ENCODE peak calls at places on chromosomes 16 and 17, in five cellular contexts. Q is neural crest cell, B is psoas muscle, A is A549, L is fibroblast of the aortic adventitia. G is an unnamed sample.

GRCh38 chr16:23374721-23375120 is 72.6 kb downstream of the SCNN1B start:
- DNase-seq in Q (no peak), B (no peak), A (no peak), L (no peak), G (no peak)

GRCh38 chr17:16381496-16381820 is 567 bp downstream of the UBB start:
- DNase-seq in Q (no peak), B (no peak), A (no peak), L (peak), G (no peak)

GRCh38 chr16:86923656-86924055 is 345.3 kb downstream of the FOXL1 start:
- DNase-seq in Q (no peak), B (no peak), A (no peak), L (no peak), G (no peak)

GRCh38 chr17:82577300-82577699 is 57.8 kb downstream of the FOXK2 start:
- DNase-seq in Q (no peak), B (no peak), A (no peak), L (no peak), G (no peak)

GRCh38 chr16:49745434-49745833 is 110.5 kb downstream of the ZNF423 start:
- DNase-seq in Q (no peak), B (no peak), A (no peak), L (no peak), G (no peak)

GRCh38 chr17:68197997-68198930 is 49.6 kb upstream of the AMZ2 start:
- DNase-seq in Q (no peak), B (no peak), A (peak), L (no peak), G (no peak)

GRCh38 chr17:77364941-77365583 is 224.3 kb downstream of the SEC14L1 start:
- DNase-seq in Q (no peak), B (no peak), A (no peak), L (no peak), G (no peak)

GRCh38 chr16:74740795-74741304 is 33.8 kb downstream of the FA2H start:
- DNase-seq in Q (no peak), B (peak), A (peak), L (peak), G (no peak)

GRCh38 chr17:74432484-74433391 is 850 bp downstream of the GPRC5C start:
- DNase-seq in Q (no peak), B (no peak), A (no peak), L (no peak), G (no peak)

GRCh38 chr16:49468611-49469322 is 95.2 kb downstream of the C16orf78 start:
- DNase-seq in Q (no peak), B (no peak), A (no peak), L (no peak), G (no peak)

GRCh38 chr17:82366749-82367148 is 4.8 kb upstream of the UTS2R start:
- DNase-seq in Q (no peak), B (no peak), A (no peak), L (no peak), G (no peak)

GRCh38 chr16:75726390-75726789 is at the start of gene CPHXL:
- DNase-seq in Q (no peak), B (no peak), A (no peak), L (no peak), G (no peak)

GRCh38 chr16:27181020-27181419 is 22.3 kb upstream of the KDM8 start:
- DNase-seq in Q (no peak), B (no peak), A (no peak), L (no peak), G (no peak)

GRCh38 chr16:84369938-84370627 is 1.7 kb downstream of the ATP2C2 start:
- DNase-seq in Q (no peak), B (no peak), A (no peak), L (no peak), G (no peak)

GRCh38 chr17:29155235-29155965 is 24.8 kb downstream of the MYO18A start:
- DNase-seq in Q (no peak), B (no peak), A (peak), L (peak), G (no peak)
- TF ChIP-seq CTCF in Q (no peak), B (no peak), A (no peak), L (no peak), G (no peak)

DNA sequence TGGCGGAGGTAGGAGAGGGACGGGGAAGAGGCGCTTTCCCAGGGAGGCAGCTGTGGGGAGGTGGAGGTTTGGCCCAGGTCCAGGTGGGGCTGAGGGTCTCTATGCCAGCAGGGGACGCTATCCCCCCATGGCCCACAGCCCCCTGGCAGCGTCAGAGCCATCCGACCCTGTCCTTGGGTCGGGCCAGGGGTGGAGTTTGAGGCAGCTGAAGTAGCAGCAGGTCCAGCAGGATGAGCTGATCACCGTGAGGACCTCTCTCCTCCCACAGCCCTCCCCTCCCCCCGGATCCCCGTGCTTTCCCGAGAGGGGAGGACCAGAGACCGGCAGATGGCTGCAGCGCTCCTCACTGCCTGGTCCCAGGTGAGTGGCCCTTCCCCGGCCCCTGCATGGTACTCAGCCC is 3.2 kb downstream of the ZNF205 start:
- DNase-seq in Q (no peak), B (no peak), A (no peak), L (no peak), G (peak)
- TF ChIP-seq CTCF in Q (no peak), B (no peak), A (no peak), L (no peak), G (no peak)

DNA sequence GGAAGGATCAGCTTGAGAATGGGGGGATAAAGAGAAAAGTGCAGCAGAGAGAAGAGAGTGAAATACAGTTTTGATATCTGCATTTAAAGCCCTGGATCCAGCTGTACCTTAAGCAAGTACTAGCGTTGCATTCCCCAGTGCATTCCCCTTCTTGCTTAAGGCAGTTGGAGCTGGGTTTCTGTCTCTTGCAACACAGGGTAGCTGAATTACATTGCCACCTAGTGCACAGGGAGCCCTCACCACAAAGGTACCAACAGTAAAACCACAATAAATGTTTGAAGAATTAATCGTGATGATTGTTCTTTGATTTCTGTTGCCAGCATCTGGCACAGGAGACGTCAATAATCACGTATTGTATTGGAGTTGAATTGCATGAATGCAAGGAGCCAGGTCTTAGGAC is 588.7 kb downstream of the RBFOX1 start:
- DNase-seq in Q (no peak), B (no peak), A (no peak), L (no peak), G (no peak)
- TF ChIP-seq CTCF in Q (no peak), B (no peak), A (no peak), L (no peak), G (peak)

GRCh38 chr17:36544049-36544319 is 735 bp upstream of the GGNBP2 start:
- DNase-seq in Q (no peak), B (no peak), A (peak), L (peak), G (no peak)
- TF ChIP-seq CTCF in Q (peak), B (no peak), A (peak), L (peak), G (no peak)

GRCh38 chr17:6045621-6046357 is 24.4 kb upstream of the WSCD1 start:
- DNase-seq in Q (no peak), B (no peak), A (no peak), L (no peak), G (no peak)
- TF ChIP-seq CTCF in Q (no peak), B (no peak), A (no peak), L (no peak), G (no peak)

DNA sequence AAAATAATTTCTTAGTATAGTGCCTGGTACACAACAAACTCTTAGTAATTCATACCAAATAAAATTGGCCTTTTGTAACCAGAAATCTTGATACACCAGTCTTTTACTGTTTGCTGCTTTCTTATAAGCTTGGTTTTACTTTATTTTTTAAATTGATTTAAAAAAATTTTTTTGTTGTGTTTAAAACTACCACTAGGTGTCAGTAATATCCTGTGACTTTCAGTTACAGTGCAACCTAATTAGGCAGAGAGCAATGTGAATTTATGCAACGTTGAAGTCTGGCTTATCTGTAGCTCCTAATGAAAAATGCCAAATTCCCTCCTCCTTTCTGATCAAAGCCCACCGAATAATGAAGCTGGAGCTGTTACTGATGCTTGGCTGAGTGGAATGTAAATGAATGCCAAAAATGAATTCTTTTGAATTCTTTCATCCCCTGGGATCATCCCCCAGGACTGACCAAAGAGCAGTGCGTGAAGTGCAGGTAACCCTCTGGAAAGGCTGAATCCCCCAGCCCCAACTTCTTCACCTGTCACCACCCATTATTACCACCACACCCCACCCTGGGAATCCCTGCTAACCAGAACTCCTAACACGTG is 3.8 kb downstream of the ERCC4 start:
- DNase-seq in Q (no peak), B (no peak), A (peak), L (peak), G (no peak)
- TF ChIP-seq CTCF in Q (peak), B (peak), A (peak), L (peak), G (peak)

DNA sequence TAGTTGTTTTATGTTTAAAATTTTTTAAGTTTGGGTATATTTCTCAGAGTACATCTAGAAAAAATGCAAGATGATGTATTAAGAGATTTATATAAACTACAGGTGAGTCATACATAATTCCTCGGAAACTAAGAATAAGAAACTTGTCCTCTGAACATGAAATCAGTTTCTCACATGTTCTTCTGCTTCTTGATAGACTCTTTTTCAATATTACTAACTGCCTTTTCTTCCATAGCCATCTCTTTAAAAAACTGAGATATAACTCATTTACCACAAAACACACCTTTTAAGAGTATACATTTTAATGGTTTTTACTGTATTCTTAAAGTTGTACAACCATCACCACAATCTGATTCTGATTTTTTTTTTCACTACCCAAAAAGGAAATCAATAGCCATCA is 238.4 kb upstream of the AXIN2 start:
- DNase-seq in Q (no peak), B (no peak), A (no peak), L (no peak), G (no peak)
- TF ChIP-seq CTCF in Q (no peak), B (no peak), A (no peak), L (no peak), G (no peak)

DNA sequence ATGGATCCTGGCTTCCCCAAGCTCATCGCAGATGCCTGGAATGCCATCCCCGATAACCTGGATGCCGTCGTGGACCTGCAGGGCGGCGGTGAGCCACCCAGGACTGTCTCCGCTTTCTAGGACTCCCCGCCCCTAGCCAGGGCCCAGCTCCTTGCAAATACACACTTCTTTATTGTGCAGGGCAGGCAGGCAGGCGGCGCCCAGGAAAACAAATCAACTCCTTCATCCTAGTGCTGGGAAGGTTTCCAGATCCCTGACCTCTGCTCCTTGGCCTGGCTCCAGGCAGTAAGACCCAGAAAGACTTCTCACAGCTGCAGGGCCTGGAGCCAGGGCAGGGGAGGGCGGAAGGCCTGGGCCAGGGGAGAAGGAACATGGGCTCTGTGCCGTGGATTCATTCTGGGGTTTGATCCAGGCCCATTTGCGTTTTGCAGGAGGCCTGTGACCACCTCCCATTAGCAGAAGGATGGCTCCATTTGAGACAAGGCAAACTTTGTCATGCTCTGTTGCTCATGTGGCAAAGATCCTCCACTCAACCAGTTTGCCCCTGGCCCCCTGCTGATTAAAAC is 6.0 kb upstream of the LPCAT2 start:
- DNase-seq in Q (peak), B (peak), A (no peak), L (peak), G (no peak)
- TF ChIP-seq CTCF in Q (no peak), B (no peak), A (no peak), L (no peak), G (no peak)